ENCODE peak calls at places on chromosomes 11 and 22, in eight cellular contexts. A is suprapubic skin, B is GM23338, E is stomach, I is H1, F is Panc1, M is HepG2, H is sigmoid colon. W is an unnamed sample.

GRCh38 chr11:87425391-87425790 is 387.7 kb downstream of the TMEM135 start:
- DNase-seq in I (no peak), B (no peak), E (no peak), M (no peak), F (no peak), A (no peak), H (no peak), W (no peak)

GRCh38 chr11:64627371-64627770 is 36.4 kb downstream of the SLC22A12 start:
- DNase-seq in B (no peak), I (no peak), H (no peak), E (no peak), F (no peak), M (no peak), A (no peak), W (no peak)

GRCh38 chr22:25403752-25404471 is 160.6 kb upstream of the GRK3 start:
- DNase-seq in F (no peak), I (no peak), B (peak; percentile 75), H (peak; percentile 64), M (peak; percentile 15), E (no peak), A (no peak), W (no peak)

GRCh38 chr11:34050536-34050935 is 995 bp upstream of the CAPRIN1 start:
- DNase-seq in A (no peak), H (no peak), M (no peak), I (no peak), B (no peak), F (no peak), E (no peak), W (no peak)

GRCh38 chr11:7851391-7851790 is 54.6 kb upstream of the OR5P2 start:
- DNase-seq in I (no peak), A (no peak), F (no peak), E (no peak), M (peak; percentile 2), B (peak; percentile 57), H (no peak), W (no peak)

GRCh38 chr11:10617551-10617950 is 49.1 kb upstream of the LYVE1 start:
- DNase-seq in A (no peak), M (no peak), F (no peak), H (no peak), E (no peak), I (no peak), B (no peak), W (peak; percentile 54)

GRCh38 chr22:46574993-46575914 is 37.8 kb upstream of the CELSR1 start:
- DNase-seq in M (peak; percentile 84), A (peak; percentile 67), F (no peak), I (no peak), B (peak; percentile 41), H (peak; percentile 65), E (peak; percentile 74), W (no peak)

GRCh38 chr11:63919267-63920125 is 2.5 kb upstream of the RCOR2 start:
- DNase-seq in B (peak; percentile 96), M (peak; percentile 76), F (no peak), H (no peak), E (peak; percentile 51), A (no peak), I (no peak), W (no peak)

GRCh38 chr11:34053161-34053686 is 1.7 kb downstream of the CAPRIN1 start:
- DNase-seq in H (peak; percentile 86), B (peak; percentile 78), E (peak; percentile 77), A (peak; percentile 86), I (peak; percentile 67), M (peak; percentile 67), F (no peak), W (no peak)

GRCh38 chr11:129992161-129992944 is 10.3 kb downstream of the PRDM10 start:
- DNase-seq in H (no peak), F (no peak), M (peak; percentile 82), I (peak; percentile 56), A (no peak), E (peak; percentile 60), B (peak; percentile 93), W (no peak)

GRCh38 chr22:42800731-42801536 is 56.1 kb downstream of the ARFGAP3 start:
- DNase-seq in H (no peak), M (peak; percentile 98), I (no peak), F (no peak), A (no peak), B (no peak), E (no peak), W (peak; percentile 75)

GRCh38 chr11:76030286-76030685 is 176.0 kb downstream of the WNT11 start:
- DNase-seq in I (no peak), M (peak; percentile 54), F (peak; percentile 89), E (no peak), H (no peak), A (no peak), B (peak; percentile 27), W (no peak)

GRCh38 chr11:75244052-75244814 is 3.7 kb downstream of the TPBGL start:
- DNase-seq in F (no peak), M (no peak), B (no peak), I (no peak), H (no peak), E (peak; percentile 22), A (peak; percentile 33), W (no peak)

GRCh38 chr11:88363566-88364169 is 26.1 kb upstream of the CTSC start:
- DNase-seq in I (no peak), E (no peak), B (no peak), H (no peak), F (no peak), A (no peak), M (no peak), W (no peak)

GRCh38 chr11:31809543-31809856 is 1.6 kb downstream of the PAX6 start:
- DNase-seq in A (no peak), H (no peak), F (no peak), E (no peak), M (no peak), I (no peak), B (no peak), W (no peak)
- H3K4me1 ChIP-seq in A (peaks cover 76% of the 10 kb centered on the region), H (peaks cover 71% of the 10 kb centered on the region), F (peaks cover 3% of the 10 kb centered on the region), E (peaks cover 79% of the 10 kb centered on the region), M (peaks cover 45% of the 10 kb centered on the region), I (peaks cover 42% of the 10 kb centered on the region), B (peaks cover 72% of the 10 kb centered on the region), W (peaks cover 57% of the 10 kb centered on the region)

GRCh38 chr11:93655581-93656255 is 5.8 kb upstream of the CEP295 start:
- DNase-seq in H (no peak), F (no peak), M (no peak), I (no peak), A (no peak), B (no peak), E (no peak), W (no peak)
- TF ChIP-seq POLR2AphosphoS5 in H (no peak), F (no peak), M (no peak), I (no peak), A (no peak), B (no peak), E (no peak), W (no peak)

DNA sequence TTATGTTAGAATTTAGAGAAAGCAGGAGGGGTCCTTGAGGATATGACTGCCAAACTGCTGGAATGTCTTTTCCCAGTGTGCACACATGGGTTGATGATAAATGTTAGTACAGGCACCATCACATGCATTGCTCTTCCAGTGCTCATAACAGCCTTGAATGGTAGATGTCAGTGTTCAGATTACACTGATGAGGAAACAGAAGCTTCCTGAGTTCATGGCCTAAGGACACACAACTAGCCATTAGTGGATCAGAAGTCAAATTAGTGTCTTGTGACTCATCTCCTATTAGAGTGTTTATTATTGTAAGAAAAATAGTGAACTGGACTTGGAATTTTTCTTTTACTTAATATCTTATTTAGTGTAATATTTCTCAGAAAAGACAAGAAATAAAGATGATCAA is 241.5 kb downstream of the DDX10 start:
- DNase-seq in E (no peak), I (no peak), B (no peak), H (no peak), A (no peak), F (no peak), M (peak; percentile 34), W (no peak)
- H3K27ac ChIP-seq in E (no peak overlapping the region), I (no peak overlapping the region), B (no peak overlapping the region), H (no peak overlapping the region), A (no peak overlapping the region), F (no peak overlapping the region), M (no peak overlapping the region), W (no peak overlapping the region)

DNA sequence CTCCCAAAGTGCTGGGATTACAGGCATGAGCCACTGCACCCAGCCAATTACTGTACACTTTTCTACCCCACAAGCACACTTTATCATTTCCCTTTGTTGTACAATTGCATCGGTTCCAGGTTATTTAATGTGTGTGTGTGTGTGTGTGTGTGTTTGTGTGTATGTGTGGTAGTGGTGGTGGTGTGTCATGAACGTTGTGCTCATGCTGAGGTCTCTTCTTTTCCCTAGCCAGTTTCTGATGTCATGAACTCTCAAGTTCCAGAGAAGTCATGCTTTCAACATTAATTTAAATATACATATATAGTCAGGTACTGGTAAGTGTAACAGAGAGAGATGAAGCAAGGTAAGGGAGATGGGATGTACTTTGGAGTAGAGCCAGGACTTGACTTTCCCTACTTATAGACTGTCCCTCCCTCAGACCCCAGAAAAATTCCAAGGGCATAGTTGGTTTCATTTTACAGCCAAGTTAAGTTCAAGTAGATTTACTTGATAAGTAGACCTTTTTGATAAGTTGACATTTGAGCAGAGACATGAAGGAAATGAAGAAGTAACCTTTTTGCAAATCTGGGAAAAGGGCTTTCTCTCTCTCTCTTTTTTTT is 42.7 kb downstream of the WEE1 start:
- DNase-seq in I (no peak), F (no peak), E (no peak), A (no peak), M (no peak), B (no peak), H (no peak), W (no peak)
- H3K4me1 ChIP-seq in I (no peaks in the 10 kb centered on the region), F (peaks cover 27% of the 10 kb centered on the region), E (peaks cover 15% of the 10 kb centered on the region), A (peaks cover 27% of the 10 kb centered on the region), M (peaks cover 37% of the 10 kb centered on the region), B (peaks cover 5% of the 10 kb centered on the region), H (peaks cover 26% of the 10 kb centered on the region), W (peaks cover 15% of the 10 kb centered on the region)

DNA sequence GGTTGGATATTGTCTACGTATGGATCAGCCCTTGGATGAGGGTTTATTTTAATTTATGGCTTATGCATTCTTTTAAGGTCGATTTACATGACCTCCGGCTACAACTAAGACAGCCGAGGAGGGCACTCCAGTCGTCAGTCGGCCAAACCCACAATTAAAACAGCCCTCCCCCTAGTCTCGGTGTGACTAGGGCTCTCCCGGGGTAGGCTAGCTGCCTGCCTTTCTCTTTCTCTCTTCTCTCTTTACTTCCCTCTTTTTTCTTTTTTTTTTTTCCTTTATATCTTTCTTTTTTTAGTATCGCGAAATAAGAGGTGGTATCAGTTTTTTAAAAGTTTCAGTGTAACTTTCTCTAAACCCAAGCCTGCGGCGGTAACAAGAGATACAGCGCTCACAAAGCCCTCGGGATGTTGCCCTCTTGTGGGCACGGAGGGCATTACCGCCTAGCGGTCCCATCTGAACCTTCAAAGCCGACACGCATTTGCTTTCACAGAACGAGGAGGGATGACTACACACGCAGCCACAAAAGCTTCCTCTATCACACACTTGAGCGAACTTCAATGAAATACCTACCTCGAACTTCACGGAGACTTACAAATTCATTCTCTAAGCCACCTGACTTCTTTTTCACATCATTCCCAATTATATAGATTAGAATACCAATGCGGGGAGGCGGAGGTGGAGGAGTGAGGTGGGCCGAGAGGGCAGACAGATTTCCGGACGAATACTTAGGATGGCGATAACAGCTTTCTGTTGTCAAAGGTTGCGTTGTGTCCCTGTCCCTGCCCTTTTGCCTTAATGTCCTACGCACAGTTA is 132.3 kb upstream of the C11orf58 start:
- DNase-seq in A (peak; percentile 89), F (peak; percentile 60), B (peak; percentile 88), M (peak; percentile 75), E (peak; percentile 91), H (peak; percentile 91), I (peak; percentile 93), W (no peak)
- TF ChIP-seq POLR2AphosphoS5 in A (no peak), F (no peak), B (no peak), M (no peak), E (peak; percentile 64), H (peak; percentile 78), I (no peak), W (peak; percentile 49)

GRCh38 chr22:23098230-23098705 is 27.9 kb downstream of the GNAZ start:
- DNase-seq in E (no peak), B (no peak), M (no peak), A (no peak), H (no peak), F (no peak), I (no peak), W (no peak)
- H3K27ac ChIP-seq in E (peak overlapping the region; percentile 76), B (no peak overlapping the region), M (no peak overlapping the region), A (no peak overlapping the region), H (peak overlapping the region; percentile 87), F (no peak overlapping the region), I (no peak overlapping the region), W (peak overlapping the region; percentile 19)